ENCODE peak calls at places on chromosomes 5 and 9, in nine cellular contexts. W is hepatocyte, F is lower leg skin, B is HCT116, G is nephron progenitor cell, U is PC-3, C is omental fat pad, I is GM12865, K is A549. T is an unnamed sample.

GRCh38 chr9:106218854-106219253 is 524.5 kb downstream of the TMEM38B start:
- DNase-seq in W (no peak), G (no peak), I (peak), C (no peak), U (peak), F (no peak), B (no peak), K (no peak), T (no peak)

GRCh38 chr9:16544842-16545241 is 325.6 kb downstream of the BNC2 start:
- DNase-seq in W (no peak), U (no peak), K (no peak), F (no peak), G (no peak), C (no peak), I (no peak), B (no peak), T (no peak)

GRCh38 chr9:33329117-33329563 is 38.8 kb downstream of the NFX1 start:
- DNase-seq in W (peak), F (no peak), G (no peak), U (peak), C (no peak), B (no peak), I (no peak), K (peak), T (no peak)

GRCh38 chr9:31588756-31589155 is 795.7 kb upstream of the ACO1 start:
- DNase-seq in I (no peak), W (no peak), K (no peak), G (no peak), U (no peak), C (no peak), B (no peak), F (no peak), T (no peak)

GRCh38 chr5:140041492-140042421 is 1.3 kb downstream of the NRG2 start:
- DNase-seq in K (peak), G (peak), I (peak), B (no peak), F (peak), W (peak), C (peak), U (peak), T (peak)

GRCh38 chr5:71533614-71534013 is 53.5 kb upstream of the MCCC2 start:
- DNase-seq in K (no peak), C (no peak), U (peak), W (no peak), B (peak), I (peak), G (no peak), F (no peak), T (no peak)

GRCh38 chr5:87649455-87649854 is 236.7 kb upstream of the CCNH start:
- DNase-seq in I (no peak), F (no peak), K (no peak), C (no peak), W (no peak), B (no peak), U (peak), G (no peak), T (no peak)

GRCh38 chr9:127077658-127077975 is 44.8 kb downstream of the ANGPTL2 start:
- DNase-seq in K (no peak), W (no peak), U (no peak), B (no peak), C (no peak), G (no peak), I (no peak), F (no peak), T (no peak)

GRCh38 chr5:90873033-90873517 is 314.5 kb downstream of the ADGRV1 start:
- DNase-seq in W (no peak), I (no peak), K (no peak), C (no peak), U (no peak), F (no peak), B (no peak), G (no peak), T (no peak)

GRCh38 chr9:36091028-36091953 is 45.2 kb upstream of the GLIPR2 start:
- DNase-seq in K (no peak), F (no peak), U (peak), W (no peak), B (no peak), G (peak), I (no peak), C (no peak), T (no peak)

GRCh38 chr9:119556129-119556875 is 187.1 kb upstream of the BRINP1 start:
- DNase-seq in F (peak), K (peak), I (peak), C (peak), G (peak), U (peak), B (no peak), W (peak), T (peak)

GRCh38 chr5:55154893-55155292 is 5.1 kb upstream of the GPX8 start:
- DNase-seq in F (no peak), B (no peak), I (no peak), W (no peak), U (peak), K (no peak), C (no peak), G (no peak), T (no peak)

GRCh38 chr9:27441741-27442070 is 82.4 kb upstream of the IFNK start:
- DNase-seq in B (no peak), W (no peak), C (no peak), I (peak), F (no peak), G (no peak), K (no peak), U (no peak), T (no peak)

GRCh38 chr5:11390369-11390768 is 513.9 kb downstream of the CTNND2 start:
- DNase-seq in U (peak), G (no peak), C (no peak), W (no peak), F (no peak), K (no peak), B (no peak), I (no peak), T (no peak)

GRCh38 chr9:82035332-82035731 is 46.8 kb downstream of the SPATA31D1 start:
- DNase-seq in C (no peak), B (no peak), U (no peak), I (no peak), G (no peak), F (no peak), W (no peak), K (no peak), T (no peak)

GRCh38 chr5:112649882-112650281 is 87.8 kb upstream of the APC start:
- DNase-seq in B (no peak), F (no peak), G (no peak), U (peak), W (peak), C (no peak), I (no peak), K (no peak), T (no peak)

GRCh38 chr5:95471922-95472321 is 80.8 kb downstream of the FAM81B start:
- DNase-seq in G (no peak), F (no peak), K (no peak), W (no peak), I (no peak), U (peak), C (no peak), B (no peak), T (no peak)

GRCh38 chr5:96253140-96253539 is 179.9 kb downstream of the PCSK1 start:
- DNase-seq in U (no peak), W (no peak), I (no peak), K (no peak), F (no peak), B (no peak), G (no peak), C (no peak), T (no peak)

GRCh38 chr5:67619235-67619634 is 422.6 kb upstream of the CD180 start:
- DNase-seq in C (no peak), B (no peak), W (no peak), F (no peak), G (no peak), K (no peak), U (no peak), I (no peak), T (no peak)

GRCh38 chr5:31131381-31131811 is 62.1 kb upstream of the CDH6 start:
- DNase-seq in U (peak), G (peak), K (no peak), F (no peak), C (no peak), I (no peak), W (no peak), B (no peak), T (no peak)

GRCh38 chr5:14900661-14901461 is 29.3 kb upstream of the ANKH start:
- DNase-seq in F (no peak), U (no peak), I (no peak), K (no peak), G (no peak), W (no peak), C (peak), B (no peak), T (no peak)

GRCh38 chr5:180370861-180371641 is 17.9 kb upstream of the GFPT2 start:
- DNase-seq in F (no peak), U (no peak), C (no peak), G (no peak), K (no peak), B (no peak), W (no peak), I (no peak), T (no peak)

GRCh38 chr9:81822967-81823366 is 105.3 kb upstream of the SPATA31D4 start:
- DNase-seq in F (no peak), B (no peak), I (no peak), K (no peak), C (no peak), U (no peak), W (no peak), G (no peak), T (no peak)

GRCh38 chr9:114059047-114059803 is 18.9 kb downstream of the AMBP start:
- DNase-seq in G (no peak), K (no peak), F (peak), C (no peak), U (no peak), I (no peak), W (no peak), B (no peak), T (no peak)

GRCh38 chr9:120946259-120946658 is 19.7 kb upstream of the TRAF1 start:
- DNase-seq in U (peak), C (no peak), B (no peak), I (no peak), F (no peak), K (no peak), W (no peak), G (no peak), T (no peak)

GRCh38 chr9:107155244-107155817 is 127.7 kb upstream of the RAD23B start:
- DNase-seq in G (no peak), B (no peak), C (no peak), U (no peak), I (no peak), K (no peak), F (no peak), W (no peak), T (no peak)

GRCh38 chr9:123416171-123416570 is 60.2 kb downstream of the CRB2 start:
- DNase-seq in U (no peak), W (no peak), F (no peak), K (no peak), I (no peak), C (no peak), B (no peak), G (no peak), T (no peak)

GRCh38 chr5:61675015-61675692 is 343.1 kb downstream of the ZSWIM6 start:
- DNase-seq in G (no peak), C (no peak), I (no peak), W (peak), F (no peak), K (no peak), U (peak), B (peak), T (no peak)

GRCh38 chr5:125267636-125268248 is 521.3 kb upstream of the ZNF608 start:
- DNase-seq in I (no peak), G (no peak), W (no peak), C (no peak), U (peak), B (no peak), K (no peak), F (no peak), T (no peak)

GRCh38 chr5:7816535-7816901 is 34.4 kb downstream of the CFAP90 start:
- DNase-seq in I (no peak), W (no peak), G (no peak), B (no peak), C (no peak), K (no peak), U (no peak), F (no peak), T (no peak)
- TF ChIP-seq CTCF in I (no peak), W (no peak), G (peak), B (no peak), C (no peak), K (peak), U (peak), F (no peak), T (no peak)

GRCh38 chr5:150164640-150165039 is 1.9 kb upstream of the CDX1 start:
- DNase-seq in W (no peak), B (no peak), G (no peak), U (no peak), C (no peak), I (no peak), F (peak), K (no peak), T (no peak)

GRCh38 chr5:150168864-150169263 is 2.3 kb downstream of the CDX1 start:
- DNase-seq in F (no peak), U (no peak), C (no peak), G (no peak), K (no peak), W (no peak), I (no peak), B (no peak), T (no peak)

GRCh38 chr5:150167163-150167798 is 703 bp downstream of the CDX1 start:
- DNase-seq in W (no peak), U (no peak), I (no peak), F (no peak), C (no peak), B (no peak), G (peak), K (no peak), T (no peak)

GRCh38 chr5:150166193-150167162 is at the start of gene CDX1:
- DNase-seq in I (no peak), U (no peak), B (no peak), C (no peak), K (no peak), W (no peak), G (peak), F (no peak), T (no peak)

GRCh38 chr5:150167908-150168307 is 1.3 kb downstream of the CDX1 start:
- DNase-seq in W (no peak), F (no peak), C (no peak), B (no peak), G (no peak), U (no peak), I (no peak), K (no peak), T (no peak)
- TF ChIP-seq CTCF in W (peak), F (no peak), C (no peak), B (peak), G (peak), U (peak), I (no peak), K (no peak), T (peak)

DNA sequence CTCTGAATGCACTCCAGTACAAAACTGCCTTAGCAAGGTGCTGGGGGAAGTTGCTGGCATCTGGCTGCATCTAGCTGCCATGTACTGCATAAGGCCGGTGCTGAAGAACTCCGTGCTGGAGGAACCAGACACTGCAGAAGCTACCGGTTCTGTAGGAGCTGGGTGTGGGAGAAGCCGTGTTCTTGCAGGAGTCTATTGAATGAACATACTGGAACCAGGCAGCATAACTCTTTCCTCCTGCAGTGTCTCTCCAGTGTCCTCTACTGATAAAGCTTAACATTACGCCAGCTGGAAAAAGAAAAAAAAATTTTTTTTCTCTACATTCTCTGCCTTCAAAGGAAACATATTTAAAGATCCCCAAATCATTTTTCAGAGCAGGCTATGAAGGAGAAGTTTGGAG is 38.5 kb downstream of the VPS13A start:
- DNase-seq in F (no peak), I (no peak), G (no peak), B (no peak), U (no peak), W (peak), K (no peak), C (no peak), T (no peak)
- TF ChIP-seq CTCF in F (no peak), I (no peak), G (peak), B (no peak), U (peak), W (peak), K (peak), C (no peak), T (no peak)

DNA sequence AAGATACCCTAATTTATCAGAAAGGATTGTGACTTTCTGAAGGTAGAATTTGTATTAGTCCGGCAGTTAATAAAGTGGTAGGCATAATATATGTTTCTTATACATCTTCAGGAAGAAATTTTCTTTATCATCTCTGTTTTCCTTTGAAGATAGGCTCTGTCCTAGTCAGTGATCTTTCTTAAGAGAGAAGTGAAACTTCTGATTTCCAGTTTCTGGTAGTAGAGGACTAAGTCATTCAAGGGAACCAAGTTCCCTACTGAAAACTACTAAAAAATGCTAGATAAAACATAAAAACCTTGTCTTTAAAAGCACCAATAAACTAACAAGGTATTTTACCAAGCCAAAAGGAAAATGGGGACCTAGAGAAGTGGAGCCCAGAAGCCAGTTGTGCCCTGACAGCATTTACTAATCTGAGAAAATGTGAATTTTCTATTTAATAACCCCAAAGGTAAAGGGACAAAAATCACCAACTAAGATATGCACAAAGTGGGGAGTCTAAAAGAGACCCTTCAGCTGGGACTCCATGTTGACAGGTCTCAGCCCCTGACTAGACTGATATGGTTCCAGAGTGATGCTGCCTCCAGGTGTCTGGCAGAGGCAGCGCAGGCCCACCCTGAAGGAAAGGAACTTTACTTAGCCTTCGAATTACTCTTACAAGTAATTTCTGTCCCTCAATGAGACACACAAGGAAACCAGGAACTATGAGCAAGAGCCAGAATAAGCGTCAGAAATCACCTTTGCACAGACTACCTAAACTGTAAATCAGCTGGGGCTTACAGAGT is 72.7 kb downstream of the FAM78A start:
- DNase-seq in F (no peak), K (peak), B (no peak), U (no peak), G (no peak), C (no peak), I (peak), W (no peak), T (no peak)
- TF ChIP-seq CTCF in F (no peak), K (no peak), B (peak), U (peak), G (no peak), C (no peak), I (peak), W (no peak), T (no peak)

GRCh38 chr5:177369050-177369912 is 11.6 kb downstream of the RGS14 start:
- DNase-seq in B (no peak), C (no peak), G (peak), F (no peak), K (peak), U (peak), I (peak), W (peak), T (no peak)
- TF ChIP-seq CTCF in B (peak), C (no peak), G (peak), F (no peak), K (peak), U (peak), I (peak), W (peak), T (peak)

T was measured in mesothelial cell of epicardium.